ENCODE peak calls at places on chromosomes 6 and 20, in nine cellular contexts. One of them, this sample, is unnamed.

GRCh38 chr6:2524090-2524489 is 226.6 kb downstream of the MYLK4 start:
- DNase-seq in GM06990: no peak
- DNase-seq in neural progenitor cell: no peak
- DNase-seq in HFF-Myc: no peak
- DNase-seq in fibroblast of lung: no peak
- DNase-seq in choroid plexus epithelial cell: no peak
- DNase-seq in foreskin fibroblast: no peak
- DNase-seq in lower leg skin: no peak
- DNase-seq in H1: no peak
- DNase-seq in this sample: no peak

GRCh38 chr20:58011947-58012610 is 216.4 kb downstream of the ANKRD60 start:
- DNase-seq in choroid plexus epithelial cell: no peak
- DNase-seq in H1: no peak
- DNase-seq in GM06990: no peak
- DNase-seq in lower leg skin: peak
- DNase-seq in neural progenitor cell: no peak
- DNase-seq in foreskin fibroblast: no peak
- DNase-seq in HFF-Myc: no peak
- DNase-seq in fibroblast of lung: no peak
- DNase-seq in this sample: no peak

GRCh38 chr20:50133041-50133440 is 20.1 kb upstream of the UBE2V1 start:
- DNase-seq in GM06990: no peak
- DNase-seq in neural progenitor cell: no peak
- DNase-seq in choroid plexus epithelial cell: no peak
- DNase-seq in lower leg skin: no peak
- DNase-seq in foreskin fibroblast: no peak
- DNase-seq in HFF-Myc: no peak
- DNase-seq in H1: no peak
- DNase-seq in fibroblast of lung: no peak
- DNase-seq in this sample: no peak

GRCh38 chr20:58389324-58389967 is 417 bp downstream of the VAPB start:
- DNase-seq in H1: no peak
- DNase-seq in foreskin fibroblast: peak
- DNase-seq in lower leg skin: no peak
- DNase-seq in GM06990: no peak
- DNase-seq in choroid plexus epithelial cell: peak
- DNase-seq in neural progenitor cell: peak
- DNase-seq in fibroblast of lung: peak
- DNase-seq in HFF-Myc: no peak
- DNase-seq in this sample: no peak

GRCh38 chr20:59864726-59865125 is 68.7 kb downstream of the SYCP2 start:
- DNase-seq in foreskin fibroblast: no peak
- DNase-seq in GM06990: no peak
- DNase-seq in lower leg skin: no peak
- DNase-seq in choroid plexus epithelial cell: no peak
- DNase-seq in HFF-Myc: no peak
- DNase-seq in neural progenitor cell: no peak
- DNase-seq in fibroblast of lung: no peak
- DNase-seq in H1: no peak
- DNase-seq in this sample: no peak

GRCh38 chr6:1297746-1298145 is 14.2 kb upstream of the FOXQ1 start:
- DNase-seq in fibroblast of lung: peak
- DNase-seq in H1: no peak
- DNase-seq in lower leg skin: no peak
- DNase-seq in choroid plexus epithelial cell: peak
- DNase-seq in neural progenitor cell: no peak
- DNase-seq in HFF-Myc: peak
- DNase-seq in foreskin fibroblast: peak
- DNase-seq in GM06990: no peak
- DNase-seq in this sample: peak

GRCh38 chr6:25013249-25013648 is 77.5 kb upstream of the RIPOR2 start:
- DNase-seq in neural progenitor cell: no peak
- DNase-seq in foreskin fibroblast: no peak
- DNase-seq in GM06990: no peak
- DNase-seq in HFF-Myc: no peak
- DNase-seq in fibroblast of lung: no peak
- DNase-seq in choroid plexus epithelial cell: no peak
- DNase-seq in lower leg skin: no peak
- DNase-seq in H1: no peak
- DNase-seq in this sample: no peak

GRCh38 chr6:44263357-44264100 is 1.8 kb downstream of the NFKBIE start:
- DNase-seq in foreskin fibroblast: no peak
- DNase-seq in neural progenitor cell: no peak
- DNase-seq in fibroblast of lung: peak
- DNase-seq in HFF-Myc: no peak
- DNase-seq in lower leg skin: no peak
- DNase-seq in GM06990: peak
- DNase-seq in H1: no peak
- DNase-seq in choroid plexus epithelial cell: peak
- DNase-seq in this sample: no peak

GRCh38 chr6:135281907-135282306 is 100.8 kb downstream of the MYB start:
- DNase-seq in fibroblast of lung: no peak
- DNase-seq in GM06990: no peak
- DNase-seq in H1: no peak
- DNase-seq in neural progenitor cell: no peak
- DNase-seq in foreskin fibroblast: no peak
- DNase-seq in choroid plexus epithelial cell: no peak
- DNase-seq in lower leg skin: no peak
- DNase-seq in HFF-Myc: no peak
- DNase-seq in this sample: no peak

GRCh38 chr6:77298298-77298697 is 165.0 kb downstream of the HTR1B start:
- DNase-seq in fibroblast of lung: no peak
- DNase-seq in foreskin fibroblast: no peak
- DNase-seq in neural progenitor cell: no peak
- DNase-seq in choroid plexus epithelial cell: peak
- DNase-seq in lower leg skin: no peak
- DNase-seq in GM06990: no peak
- DNase-seq in H1: no peak
- DNase-seq in HFF-Myc: no peak
- DNase-seq in this sample: no peak

GRCh38 chr6:137874204-137875001 is 7.3 kb downstream of the TNFAIP3 start:
- DNase-seq in H1: no peak
- DNase-seq in fibroblast of lung: no peak
- DNase-seq in neural progenitor cell: no peak
- DNase-seq in GM06990: no peak
- DNase-seq in lower leg skin: no peak
- DNase-seq in foreskin fibroblast: no peak
- DNase-seq in choroid plexus epithelial cell: peak
- DNase-seq in HFF-Myc: no peak
- DNase-seq in this sample: no peak

GRCh38 chr6:46637145-46637544 is 15.5 kb downstream of the CYP39A1 start:
- DNase-seq in lower leg skin: peak
- DNase-seq in foreskin fibroblast: peak
- DNase-seq in GM06990: no peak
- DNase-seq in HFF-Myc: no peak
- DNase-seq in neural progenitor cell: no peak
- DNase-seq in choroid plexus epithelial cell: peak
- DNase-seq in H1: no peak
- DNase-seq in fibroblast of lung: no peak
- DNase-seq in this sample: peak

GRCh38 chr6:36245572-36246031 is 24.3 kb upstream of the PNPLA1 start:
- DNase-seq in fibroblast of lung: no peak
- DNase-seq in lower leg skin: no peak
- DNase-seq in neural progenitor cell: peak
- DNase-seq in H1: no peak
- DNase-seq in HFF-Myc: no peak
- DNase-seq in foreskin fibroblast: no peak
- DNase-seq in choroid plexus epithelial cell: no peak
- DNase-seq in GM06990: peak
- DNase-seq in this sample: no peak

GRCh38 chr20:61052796-61053442 is 199.1 kb upstream of the CDH4 start:
- DNase-seq in GM06990: no peak
- DNase-seq in fibroblast of lung: no peak
- DNase-seq in lower leg skin: peak
- DNase-seq in choroid plexus epithelial cell: no peak
- DNase-seq in HFF-Myc: no peak
- DNase-seq in foreskin fibroblast: no peak
- DNase-seq in neural progenitor cell: peak
- DNase-seq in H1: no peak
- DNase-seq in this sample: no peak
- H3K4me3 ChIP-seq in GM06990: no peak
- H3K4me3 ChIP-seq in fibroblast of lung: no peak
- H3K4me3 ChIP-seq in lower leg skin: no peak
- H3K4me3 ChIP-seq in choroid plexus epithelial cell: no peak
- H3K4me3 ChIP-seq in HFF-Myc: no peak
- H3K4me3 ChIP-seq in foreskin fibroblast: no peak
- H3K4me3 ChIP-seq in neural progenitor cell: no peak
- H3K4me3 ChIP-seq in H1: no peak
- H3K4me3 ChIP-seq in this sample: no peak

DNA sequence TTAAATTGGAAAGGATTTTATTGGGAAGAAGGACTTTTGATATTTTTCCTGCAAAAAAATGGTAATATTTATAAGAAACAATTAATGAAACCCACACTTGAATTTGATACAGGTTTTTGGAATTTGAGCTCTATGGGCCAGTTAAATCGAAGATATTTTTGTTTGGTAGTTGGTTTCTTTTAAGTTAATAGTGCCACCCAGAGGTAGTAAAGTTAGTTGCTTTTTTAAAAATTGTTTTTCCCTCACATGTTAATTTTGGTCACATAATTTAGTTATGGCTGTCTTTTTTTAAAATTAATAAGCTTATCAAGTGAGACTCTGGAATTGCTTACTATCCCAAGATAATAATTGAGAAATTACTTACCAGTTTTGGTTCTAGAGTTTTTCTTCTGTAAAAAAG is 7.1 kb downstream of the PRIM2 start:
- DNase-seq in HFF-Myc: no peak
- DNase-seq in foreskin fibroblast: no peak
- DNase-seq in GM06990: no peak
- DNase-seq in neural progenitor cell: no peak
- DNase-seq in choroid plexus epithelial cell: peak
- DNase-seq in fibroblast of lung: no peak
- DNase-seq in H1: no peak
- DNase-seq in lower leg skin: no peak
- DNase-seq in this sample: peak
- TF ChIP-seq CTCF in HFF-Myc: no peak
- TF ChIP-seq CTCF in foreskin fibroblast: peak
- TF ChIP-seq CTCF in GM06990: peak
- TF ChIP-seq CTCF in neural progenitor cell: peak
- TF ChIP-seq CTCF in choroid plexus epithelial cell: peak
- TF ChIP-seq CTCF in fibroblast of lung: peak
- TF ChIP-seq CTCF in H1: no peak
- TF ChIP-seq CTCF in lower leg skin: no peak
- TF ChIP-seq CTCF in this sample: peak

GRCh38 chr6:10960171-10960570 is 73.3 kb downstream of the SYCP2L start:
- DNase-seq in lower leg skin: no peak
- DNase-seq in fibroblast of lung: no peak
- DNase-seq in neural progenitor cell: no peak
- DNase-seq in GM06990: no peak
- DNase-seq in HFF-Myc: no peak
- DNase-seq in foreskin fibroblast: no peak
- DNase-seq in H1: no peak
- DNase-seq in choroid plexus epithelial cell: no peak
- DNase-seq in this sample: no peak

GRCh38 chr6:10961837-10962236 is 75.0 kb downstream of the SYCP2L start:
- DNase-seq in choroid plexus epithelial cell: no peak
- DNase-seq in neural progenitor cell: no peak
- DNase-seq in fibroblast of lung: no peak
- DNase-seq in H1: no peak
- DNase-seq in GM06990: no peak
- DNase-seq in foreskin fibroblast: no peak
- DNase-seq in lower leg skin: no peak
- DNase-seq in HFF-Myc: no peak
- DNase-seq in this sample: no peak

GRCh38 chr6:10964684-10965083 is 77.8 kb downstream of the SYCP2L start:
- DNase-seq in fibroblast of lung: no peak
- DNase-seq in choroid plexus epithelial cell: no peak
- DNase-seq in foreskin fibroblast: no peak
- DNase-seq in HFF-Myc: no peak
- DNase-seq in neural progenitor cell: no peak
- DNase-seq in GM06990: no peak
- DNase-seq in H1: no peak
- DNase-seq in lower leg skin: no peak
- DNase-seq in this sample: no peak

GRCh38 chr6:10963113-10963512 is 76.3 kb downstream of the SYCP2L start:
- DNase-seq in GM06990: no peak
- DNase-seq in H1: no peak
- DNase-seq in neural progenitor cell: no peak
- DNase-seq in foreskin fibroblast: no peak
- DNase-seq in lower leg skin: no peak
- DNase-seq in fibroblast of lung: no peak
- DNase-seq in choroid plexus epithelial cell: peak
- DNase-seq in HFF-Myc: no peak
- DNase-seq in this sample: no peak

GRCh38 chr6:10962673-10963072 is 75.8 kb downstream of the SYCP2L start:
- DNase-seq in lower leg skin: no peak
- DNase-seq in GM06990: no peak
- DNase-seq in fibroblast of lung: peak
- DNase-seq in neural progenitor cell: no peak
- DNase-seq in choroid plexus epithelial cell: peak
- DNase-seq in HFF-Myc: peak
- DNase-seq in foreskin fibroblast: peak
- DNase-seq in H1: no peak
- DNase-seq in this sample: peak
- H3K4me3 ChIP-seq in lower leg skin: no peak
- H3K4me3 ChIP-seq in GM06990: no peak
- H3K4me3 ChIP-seq in fibroblast of lung: no peak
- H3K4me3 ChIP-seq in neural progenitor cell: no peak
- H3K4me3 ChIP-seq in choroid plexus epithelial cell: no peak
- H3K4me3 ChIP-seq in HFF-Myc: no peak
- H3K4me3 ChIP-seq in foreskin fibroblast: no peak
- H3K4me3 ChIP-seq in H1: no peak
- H3K4me3 ChIP-seq in this sample: no peak

GRCh38 chr6:15247214-15247749 is 1.4 kb downstream of the JARID2 start:
- DNase-seq in neural progenitor cell: peak
- DNase-seq in HFF-Myc: no peak
- DNase-seq in choroid plexus epithelial cell: no peak
- DNase-seq in fibroblast of lung: no peak
- DNase-seq in H1: no peak
- DNase-seq in GM06990: no peak
- DNase-seq in foreskin fibroblast: no peak
- DNase-seq in lower leg skin: no peak
- DNase-seq in this sample: no peak

GRCh38 chr6:15249371-15250019 is 3.6 kb downstream of the JARID2 start:
- DNase-seq in H1: no peak
- DNase-seq in GM06990: no peak
- DNase-seq in foreskin fibroblast: no peak
- DNase-seq in neural progenitor cell: peak
- DNase-seq in fibroblast of lung: no peak
- DNase-seq in choroid plexus epithelial cell: no peak
- DNase-seq in lower leg skin: no peak
- DNase-seq in HFF-Myc: no peak
- DNase-seq in this sample: peak

GRCh38 chr6:15250440-15251168 is 4.7 kb downstream of the JARID2 start:
- DNase-seq in choroid plexus epithelial cell: no peak
- DNase-seq in neural progenitor cell: no peak
- DNase-seq in HFF-Myc: no peak
- DNase-seq in H1: no peak
- DNase-seq in foreskin fibroblast: no peak
- DNase-seq in lower leg skin: no peak
- DNase-seq in fibroblast of lung: no peak
- DNase-seq in GM06990: no peak
- DNase-seq in this sample: no peak

GRCh38 chr6:15247750-15248450 is 2.0 kb downstream of the JARID2 start:
- DNase-seq in GM06990: peak
- DNase-seq in fibroblast of lung: peak
- DNase-seq in H1: no peak
- DNase-seq in HFF-Myc: no peak
- DNase-seq in neural progenitor cell: peak
- DNase-seq in choroid plexus epithelial cell: peak
- DNase-seq in lower leg skin: peak
- DNase-seq in foreskin fibroblast: no peak
- DNase-seq in this sample: peak

GRCh38 chr6:15248451-15249370 is 2.8 kb downstream of the JARID2 start:
- DNase-seq in lower leg skin: peak
- DNase-seq in choroid plexus epithelial cell: peak
- DNase-seq in fibroblast of lung: peak
- DNase-seq in HFF-Myc: no peak
- DNase-seq in neural progenitor cell: peak
- DNase-seq in foreskin fibroblast: peak
- DNase-seq in GM06990: peak
- DNase-seq in H1: peak
- DNase-seq in this sample: peak
- TF ChIP-seq CTCF in lower leg skin: no peak
- TF ChIP-seq CTCF in choroid plexus epithelial cell: peak
- TF ChIP-seq CTCF in fibroblast of lung: peak
- TF ChIP-seq CTCF in HFF-Myc: peak
- TF ChIP-seq CTCF in neural progenitor cell: peak
- TF ChIP-seq CTCF in foreskin fibroblast: peak
- TF ChIP-seq CTCF in GM06990: no peak
- TF ChIP-seq CTCF in H1: peak
- TF ChIP-seq CTCF in this sample: peak